ENCODE peak calls at places on chromosome 19, in four cellular contexts. One of them, this sample, is unnamed.

GRCh38 chr19:16397791-16398529 is 73.3 kb downstream of the KLF2 start:
- DNase-seq in H9: no peak
- DNase-seq in IMR-90: no peak
- DNase-seq in H1: no peak
- DNase-seq in this sample: no peak

GRCh38 chr19:42422576-42423461 is 4.4 kb downstream of the LIPE start:
- DNase-seq in H9: peak
- DNase-seq in IMR-90: no peak
- DNase-seq in H1: no peak
- DNase-seq in this sample: peak

GRCh38 chr19:40607311-40607871 is 6.2 kb downstream of the LTBP4 start:
- DNase-seq in H9: peak
- DNase-seq in IMR-90: no peak
- DNase-seq in H1: no peak
- DNase-seq in this sample: no peak

GRCh38 chr19:42154471-42155323 is 22.5 kb upstream of the POU2F2 start:
- DNase-seq in H9: no peak
- DNase-seq in IMR-90: no peak
- DNase-seq in H1: no peak
- DNase-seq in this sample: no peak

GRCh38 chr19:15304140-15304705 is 28.1 kb downstream of the BRD4 start:
- DNase-seq in H9: no peak
- DNase-seq in IMR-90: no peak
- DNase-seq in H1: no peak
- DNase-seq in this sample: no peak

GRCh38 chr19:10412257-10412977 is 7.9 kb upstream of the PDE4A start:
- DNase-seq in H9: no peak
- DNase-seq in IMR-90: no peak
- DNase-seq in H1: no peak
- DNase-seq in this sample: no peak

GRCh38 chr19:29662604-29663404 is 2.5 kb upstream of the PLEKHF1 start:
- DNase-seq in H9: no peak
- DNase-seq in IMR-90: peak
- DNase-seq in H1: no peak
- DNase-seq in this sample: peak

GRCh38 chr19:56094449-56094848 is 26.6 kb downstream of the ZNF787 start:
- DNase-seq in H9: no peak
- DNase-seq in IMR-90: no peak
- DNase-seq in H1: no peak
- DNase-seq in this sample: no peak

GRCh38 chr19:10289167-10289835 is 451 bp upstream of the ICAM5 start:
- DNase-seq in H9: peak
- DNase-seq in IMR-90: peak
- DNase-seq in H1: peak
- DNase-seq in this sample: peak

GRCh38 chr19:38675611-38676010 is 28.2 kb downstream of the ACTN4 start:
- DNase-seq in H9: no peak
- DNase-seq in IMR-90: no peak
- DNase-seq in H1: no peak
- DNase-seq in this sample: no peak

GRCh38 chr19:18340237-18340989 is at the start of gene PGPEP1:
- DNase-seq in H9: peak
- DNase-seq in IMR-90: peak
- DNase-seq in H1: peak
- DNase-seq in this sample: peak

GRCh38 chr19:39406656-39407393 is at the start of gene ZFP36:
- DNase-seq in H9: peak
- DNase-seq in IMR-90: peak
- DNase-seq in H1: peak
- DNase-seq in this sample: peak

GRCh38 chr19:48512504-48513288 is 1.1 kb upstream of the LMTK3 start:
- DNase-seq in H9: no peak
- DNase-seq in IMR-90: no peak
- DNase-seq in H1: no peak
- DNase-seq in this sample: no peak

GRCh38 chr19:50252111-50252886 is 48.9 kb downstream of the MYH14 start:
- DNase-seq in H9: peak
- DNase-seq in IMR-90: no peak
- DNase-seq in H1: peak
- DNase-seq in this sample: peak

GRCh38 chr19:39297931-39298634 is 1.9 kb downstream of the IFNL1 start:
- DNase-seq in H9: no peak
- DNase-seq in IMR-90: no peak
- DNase-seq in H1: no peak
- DNase-seq in this sample: no peak

GRCh38 chr19:15631817-15632216 is 8.9 kb upstream of the CYP4F3 start:
- DNase-seq in H9: peak
- DNase-seq in IMR-90: no peak
- DNase-seq in H1: no peak
- DNase-seq in this sample: peak

GRCh38 chr19:5313307-5313706 is 27.3 kb downstream of the PTPRS start:
- DNase-seq in H9: no peak
- DNase-seq in IMR-90: no peak
- DNase-seq in H1: no peak
- DNase-seq in this sample: no peak

GRCh38 chr19:47729468-47729798 is 15.9 kb upstream of the NOP53 start:
- DNase-seq in H9: peak
- DNase-seq in IMR-90: peak
- DNase-seq in H1: peak
- DNase-seq in this sample: peak

GRCh38 chr19:14476663-14477401 is 1.7 kb upstream of the PTGER1 start:
- DNase-seq in H9: no peak
- DNase-seq in IMR-90: peak
- DNase-seq in H1: peak
- DNase-seq in this sample: peak

GRCh38 chr19:56838930-56839664 is 1.4 kb downstream of the PEG3 start:
- DNase-seq in H9: no peak
- DNase-seq in IMR-90: no peak
- DNase-seq in H1: no peak
- DNase-seq in this sample: peak

GRCh38 chr19:35793381-35794165 is 18.2 kb downstream of the ARHGAP33 start:
- DNase-seq in H9: no peak
- DNase-seq in IMR-90: no peak
- DNase-seq in H1: no peak
- DNase-seq in this sample: no peak

GRCh38 chr19:4867534-4868285 is at the start of gene PLIN3:
- DNase-seq in H9: peak
- DNase-seq in IMR-90: peak
- DNase-seq in H1: peak
- DNase-seq in this sample: peak

GRCh38 chr19:7868671-7869452 is 5.3 kb downstream of the PRR36 start:
- DNase-seq in H9: peak
- DNase-seq in IMR-90: peak
- DNase-seq in H1: peak
- DNase-seq in this sample: peak

GRCh38 chr19:8654591-8655339 is 24.3 kb downstream of the NFILZ start:
- DNase-seq in H9: peak
- DNase-seq in IMR-90: peak
- DNase-seq in H1: peak
- DNase-seq in this sample: peak

GRCh38 chr19:6613711-6614110 is 22.8 kb upstream of the CD70 start:
- DNase-seq in H9: no peak
- DNase-seq in IMR-90: no peak
- DNase-seq in H1: no peak
- DNase-seq in this sample: no peak

GRCh38 chr19:49890349-49891311 is 6.1 kb downstream of the IL4I1 start:
- DNase-seq in H9: peak
- DNase-seq in IMR-90: no peak
- DNase-seq in H1: peak
- DNase-seq in this sample: no peak

GRCh38 chr19:48361912-48362311 is 1.8 kb downstream of the TMEM143 start:
- DNase-seq in H9: no peak
- DNase-seq in IMR-90: no peak
- DNase-seq in H1: no peak
- DNase-seq in this sample: no peak

GRCh38 chr19:23823952-23824389 is 65.3 kb upstream of the ZNF681 start:
- DNase-seq in H9: peak
- DNase-seq in IMR-90: no peak
- DNase-seq in H1: no peak
- DNase-seq in this sample: peak

GRCh38 chr19:16702123-16702522 is 17.5 kb upstream of the NWD1 start:
- DNase-seq in H9: no peak
- DNase-seq in IMR-90: peak
- DNase-seq in H1: no peak
- DNase-seq in this sample: peak

GRCh38 chr19:9848060-9848459 is 12.9 kb downstream of the PIN1 start:
- DNase-seq in H9: peak
- DNase-seq in IMR-90: no peak
- DNase-seq in H1: peak
- DNase-seq in this sample: peak

GRCh38 chr19:33794578-33795369 is 1.9 kb upstream of the KCTD15 start:
- DNase-seq in H9: peak
- DNase-seq in IMR-90: no peak
- DNase-seq in H1: peak
- DNase-seq in this sample: peak

GRCh38 chr19:13848811-13849241 is 28.1 kb upstream of the NANOS3 start:
- DNase-seq in H9: no peak
- DNase-seq in IMR-90: no peak
- DNase-seq in H1: no peak
- DNase-seq in this sample: peak

GRCh38 chr19:23287620-23288019 is 37.4 kb upstream of the ZNF724 start:
- DNase-seq in H9: no peak
- DNase-seq in IMR-90: no peak
- DNase-seq in H1: no peak
- DNase-seq in this sample: peak

GRCh38 chr19:40633207-40633606 is 32.0 kb downstream of the LTBP4 start:
- DNase-seq in H9: no peak
- DNase-seq in IMR-90: peak
- DNase-seq in H1: no peak
- DNase-seq in this sample: no peak

GRCh38 chr19:5880604-5881078 is 10.3 kb upstream of the FUT5 start:
- DNase-seq in H9: no peak
- DNase-seq in IMR-90: peak
- DNase-seq in H1: no peak
- DNase-seq in this sample: peak

GRCh38 chr19:12636631-12637030 is 25.9 kb downstream of the ZNF791 start:
- DNase-seq in H9: no peak
- DNase-seq in IMR-90: no peak
- DNase-seq in H1: no peak
- DNase-seq in this sample: no peak

GRCh38 chr19:40721140-40721486 is 4.2 kb downstream of the ITPKC start:
- DNase-seq in H9: no peak
- DNase-seq in IMR-90: no peak
- DNase-seq in H1: no peak
- DNase-seq in this sample: no peak

GRCh38 chr19:29771708-29772415 is 39.9 kb upstream of the CCNE1 start:
- DNase-seq in H9: peak
- DNase-seq in IMR-90: peak
- DNase-seq in H1: peak
- DNase-seq in this sample: peak

GRCh38 chr19:531753-532571 is at the start of gene CDC34:
- DNase-seq in H9: no peak
- DNase-seq in IMR-90: no peak
- DNase-seq in H1: no peak
- DNase-seq in this sample: no peak

GRCh38 chr19:44753932-44754742 is 5.6 kb downstream of the BCL3 start:
- DNase-seq in H9: peak
- DNase-seq in IMR-90: peak
- DNase-seq in H1: peak
- DNase-seq in this sample: peak
- H3K4ac ChIP-seq in H9: no peak
- H3K4ac ChIP-seq in IMR-90: peak
- H3K4ac ChIP-seq in H1: no peak
- H3K4ac ChIP-seq in this sample: no peak

DNA sequence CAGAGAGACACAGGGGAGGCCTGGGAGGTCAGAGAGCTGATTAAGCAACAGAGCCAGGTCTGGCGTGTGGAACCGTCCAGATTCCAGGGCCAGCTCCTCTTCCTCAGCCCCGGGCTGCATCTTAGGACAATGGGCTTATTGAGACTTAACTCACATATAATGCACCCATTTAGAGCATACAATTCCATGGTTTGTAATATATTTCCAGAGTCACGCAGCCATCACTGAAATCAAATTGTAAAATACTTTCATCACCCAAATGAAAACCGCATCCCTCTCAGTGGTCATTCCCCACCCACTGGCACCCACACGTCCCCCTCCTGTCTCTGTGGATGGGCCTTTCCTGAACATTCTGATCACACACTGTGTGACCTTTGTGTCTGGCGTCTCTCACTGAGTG is 2.1 kb upstream of the HMG20B start:
- DNase-seq in H9: no peak
- DNase-seq in IMR-90: no peak
- DNase-seq in H1: no peak
- DNase-seq in this sample: no peak
- H3K56ac ChIP-seq in H9: no peak
- H3K56ac ChIP-seq in IMR-90: no peak
- H3K56ac ChIP-seq in H1: no peak
- H3K56ac ChIP-seq in this sample: no peak

GRCh38 chr19:32063601-32064000 is 281.8 kb upstream of the ZNF507 start:
- DNase-seq in H9: no peak
- DNase-seq in IMR-90: no peak
- DNase-seq in H1: no peak
- DNase-seq in this sample: no peak
- H4K5ac ChIP-seq in H9: no peak
- H4K5ac ChIP-seq in IMR-90: no peak
- H4K5ac ChIP-seq in H1: no peak
- H4K5ac ChIP-seq in this sample: no peak

GRCh38 chr19:54462713-54463530 is 656 bp downstream of the LENG9 start:
- DNase-seq in H9: peak
- DNase-seq in IMR-90: peak
- DNase-seq in H1: peak
- DNase-seq in this sample: peak

GRCh38 chr19:54462072-54462712 is 1.4 kb downstream of the LENG9 start:
- DNase-seq in H9: peak
- DNase-seq in IMR-90: no peak
- DNase-seq in H1: no peak
- DNase-seq in this sample: no peak

GRCh38 chr19:54459282-54460229 is 4.0 kb downstream of the LENG9 start:
- DNase-seq in H9: no peak
- DNase-seq in IMR-90: no peak
- DNase-seq in H1: no peak
- DNase-seq in this sample: no peak

GRCh38 chr19:54460230-54461005 is 3.2 kb downstream of the LENG9 start:
- DNase-seq in H9: no peak
- DNase-seq in IMR-90: no peak
- DNase-seq in H1: no peak
- DNase-seq in this sample: no peak

GRCh38 chr19:54461201-54462071 is 2.1 kb downstream of the LENG9 start:
- DNase-seq in H9: no peak
- DNase-seq in IMR-90: peak
- DNase-seq in H1: no peak
- DNase-seq in this sample: no peak
- H3K4ac ChIP-seq in H9: no peak
- H3K4ac ChIP-seq in IMR-90: peak
- H3K4ac ChIP-seq in H1: no peak
- H3K4ac ChIP-seq in this sample: no peak

GRCh38 chr19:46289724-46290619 is 6.9 kb upstream of the HIF3A start:
- DNase-seq in H9: no peak
- DNase-seq in IMR-90: no peak
- DNase-seq in H1: no peak
- DNase-seq in this sample: no peak
- H3K56ac ChIP-seq in H9: no peak
- H3K56ac ChIP-seq in IMR-90: no peak
- H3K56ac ChIP-seq in H1: no peak
- H3K56ac ChIP-seq in this sample: no peak

GRCh38 chr19:54478677-54479266 is 5.7 kb upstream of the CDC42EP5 start:
- DNase-seq in H9: peak
- DNase-seq in IMR-90: peak
- DNase-seq in H1: peak
- DNase-seq in this sample: peak
- H4K5ac ChIP-seq in H9: no peak
- H4K5ac ChIP-seq in IMR-90: no peak
- H4K5ac ChIP-seq in H1: no peak
- H4K5ac ChIP-seq in this sample: no peak

This sample was measured in mesendoderm.